ENCODE peak calls at places on chromosome 16, in four cellular contexts. L is stimulated activated CD8-positive, alpha-beta memory T cell treated with anti-CD3 and anti-CD28 coated beads, Interleukin-2, amount 100 ng/mL, for 48 hours; B is Ammon's horn; O is HS-27A. H is an unnamed sample.
A peak's percentile ranks its signal among the peaks of the same experiment; 100 is the strongest.

GRCh38 chr16:15524966-15525365 is 90.6 kb downstream of the BMERB1 start:
- DNase-seq in B (no peak), O (no peak), L (no peak), H (no peak)

GRCh38 chr16:86321491-86321890 is 188.8 kb upstream of the FOXF1 start:
- DNase-seq in L (no peak), O (no peak), B (no peak), H (no peak)

GRCh38 chr16:30470170-30470512 is 2.4 kb upstream of the ITGAL start:
- DNase-seq in L (no peak), B (no peak), O (no peak), H (no peak)

GRCh38 chr16:84117482-84117843 is 721 bp upstream of the MBTPS1 start:
- DNase-seq in L (peak; percentile 14), O (peak; percentile 15), B (peak; percentile 55), H (peak; percentile 29)

GRCh38 chr16:59060212-59060611 is 326.1 kb upstream of the GOT2 start:
- DNase-seq in O (peak; percentile 77), B (no peak), L (no peak), H (no peak)

GRCh38 chr16:49747654-49748053 is 108.3 kb downstream of the ZNF423 start:
- DNase-seq in B (no peak), L (no peak), O (no peak), H (no peak)

GRCh38 chr16:77221482-77221881 is 22.3 kb downstream of the SYCE1L start:
- DNase-seq in O (no peak), B (no peak), L (no peak), H (no peak)

GRCh38 chr16:12611916-12612597 is 191.6 kb downstream of the CPPED1 start:
- DNase-seq in O (no peak), L (no peak), B (no peak), H (no peak)

GRCh38 chr16:10745856-10746255 is 2.2 kb downstream of the NUBP1 start:
- DNase-seq in B (no peak), L (no peak), O (no peak), H (no peak)

GRCh38 chr16:24668481-24669001 is 60.9 kb upstream of the TNRC6A start:
- DNase-seq in B (no peak), L (peak; percentile 19), O (no peak), H (no peak)

GRCh38 chr16:57775661-57776469 is 26.4 kb downstream of the KIFC3 start:
- DNase-seq in L (no peak), B (peak; percentile 82), O (no peak), H (no peak)

GRCh38 chr16:74999683-75000480 is 1.1 kb downstream of the ZNRF1 start:
- DNase-seq in O (no peak), L (peak; percentile 17), B (peak; percentile 46), H (no peak)

GRCh38 chr16:85192736-85193493 is 80.6 kb upstream of the CIBAR2 start:
- DNase-seq in L (no peak), B (no peak), O (no peak), H (no peak)

GRCh38 chr16:88444826-88445582 is 8.1 kb upstream of the ZFPM1 start:
- DNase-seq in B (no peak), L (no peak), O (no peak), H (no peak)

GRCh38 chr16:17058471-17058870 is 412.3 kb downstream of the XYLT1 start:
- DNase-seq in B (no peak), L (no peak), O (no peak), H (no peak)

GRCh38 chr16:2821483-2822157 is 4.6 kb downstream of the PRSS21 start:
- DNase-seq in B (no peak), O (no peak), L (no peak), H (no peak)

GRCh38 chr16:73213761-73214480 is 166.0 kb upstream of the ZFHX3 start:
- DNase-seq in O (no peak), L (no peak), B (no peak), H (no peak)

GRCh38 chr16:81604960-81605383 is 160.4 kb downstream of the CMIP start:
- DNase-seq in L (no peak), B (no peak), O (no peak), H (no peak)

GRCh38 chr16:2008631-2009301 is 855 bp downstream of the ZNF598 start:
- DNase-seq in L (no peak), B (no peak), O (no peak), H (no peak)